ENCODE peak calls at places on chromosomes 4 and X, in ten cellular contexts. C is Karpas-422, Y is endodermal cell, T is mesenchymal stem cell, M is HCT116, V is mammary epithelial cell, O is fibroblast of lung, K is adipocyte, E is colonic mucosa, N is PC-3. X is an unnamed sample.
A peak's percentile ranks its signal among the peaks of the same experiment; 100 is the strongest.

GRCh38 chr4:11439836-11440235 is 11.1 kb upstream of the HS3ST1 start:
- DNase-seq in C (no peak), Y (no peak), T (no peak), M (no peak), V (no peak), O (no peak), K (no peak), E (no peak), N (no peak), X (no peak)

GRCh38 chr4:4457803-4458550 is 71.1 kb downstream of the NSG1 start:
- DNase-seq in C (no peak), Y (no peak), T (peak; percentile 78), M (no peak), V (no peak), O (no peak), K (peak; percentile 29), E (no peak), N (no peak), X (no peak)

GRCh38 chr4:68865178-68865638 is 49.4 kb downstream of the UGT2B10 start:
- DNase-seq in C (no peak), Y (no peak), T (no peak), M (no peak), V (no peak), O (no peak), K (no peak), E (no peak), N (peak; percentile 80), X (no peak)

GRCh38 chr4:177519481-177520270 is 77.4 kb upstream of the AGA start:
- DNase-seq in C (no peak), Y (no peak), T (no peak), M (no peak), V (no peak), O (no peak), K (peak; percentile 51), E (no peak), N (no peak), X (no peak)

GRCh38 chr4:3812211-3812934 is 46.2 kb downstream of the ADRA2C start:
- DNase-seq in C (no peak), Y (no peak), T (no peak), M (no peak), V (no peak), O (no peak), K (no peak), E (no peak), N (no peak), X (no peak)

GRCh38 chrX:123959281-123960063 is 2.0 kb upstream of the STAG2 start:
- DNase-seq in C (no peak), Y (no peak), T (peak; percentile 42), M (no peak), V (peak; percentile 28), O (peak; percentile 43), K (peak; percentile 53), E (peak; percentile 44), N (peak; percentile 43), X (no peak)

GRCh38 chrX:110188701-110189558 is 129.0 kb downstream of the AMMECR1 start:
- DNase-seq in C (no peak), Y (no peak), T (peak; percentile 79), M (no peak), V (no peak), O (no peak), K (no peak), E (no peak), N (no peak), X (no peak)

GRCh38 chr4:185542626-185543336 is 7.5 kb upstream of the PDLIM3 start:
- DNase-seq in C (no peak), Y (no peak), T (peak; percentile 79), M (no peak), V (no peak), O (peak; percentile 88), K (peak; percentile 28), E (peak; percentile 50), N (no peak), X (no peak)

GRCh38 chr4:139934336-139934735 is 219.6 kb downstream of the MAML3 start:
- DNase-seq in C (no peak), Y (no peak), T (no peak), M (no peak), V (no peak), O (peak; percentile 42), K (no peak), E (no peak), N (no peak), X (no peak)

DNA sequence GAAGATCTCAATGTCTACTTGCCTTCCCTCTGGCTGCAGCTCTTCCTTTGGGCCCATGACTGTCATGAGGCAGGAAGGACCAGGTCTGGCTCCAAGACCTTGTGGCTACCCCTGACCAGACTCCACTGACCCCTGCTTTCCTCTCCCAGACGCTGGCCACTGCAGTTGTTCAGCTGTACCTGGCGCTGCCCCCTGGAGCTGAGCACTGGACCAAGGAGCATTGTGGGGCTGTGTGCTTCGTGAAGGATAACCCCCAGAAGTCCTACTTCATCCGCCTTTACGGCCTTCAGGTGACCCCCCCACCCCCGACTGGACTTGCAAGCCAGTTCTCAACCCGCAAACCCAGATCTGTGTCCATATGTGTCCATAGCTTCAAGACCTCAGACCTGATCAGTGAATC is 535 bp downstream of the WAS start:
- DNase-seq in C (no peak), Y (no peak), T (no peak), M (no peak), V (no peak), O (no peak), K (no peak), E (no peak), N (no peak), X (no peak)
- H3K4me3 ChIP-seq in C (peak overlapping the region; percentile 64), Y (no peak overlapping the region), T (no peak overlapping the region), M (no peak overlapping the region), V (no peak overlapping the region), O (no peak overlapping the region), K (no peak overlapping the region), E (peak overlapping the region; percentile 11), N (no peak overlapping the region), X (no peak overlapping the region)

DNA sequence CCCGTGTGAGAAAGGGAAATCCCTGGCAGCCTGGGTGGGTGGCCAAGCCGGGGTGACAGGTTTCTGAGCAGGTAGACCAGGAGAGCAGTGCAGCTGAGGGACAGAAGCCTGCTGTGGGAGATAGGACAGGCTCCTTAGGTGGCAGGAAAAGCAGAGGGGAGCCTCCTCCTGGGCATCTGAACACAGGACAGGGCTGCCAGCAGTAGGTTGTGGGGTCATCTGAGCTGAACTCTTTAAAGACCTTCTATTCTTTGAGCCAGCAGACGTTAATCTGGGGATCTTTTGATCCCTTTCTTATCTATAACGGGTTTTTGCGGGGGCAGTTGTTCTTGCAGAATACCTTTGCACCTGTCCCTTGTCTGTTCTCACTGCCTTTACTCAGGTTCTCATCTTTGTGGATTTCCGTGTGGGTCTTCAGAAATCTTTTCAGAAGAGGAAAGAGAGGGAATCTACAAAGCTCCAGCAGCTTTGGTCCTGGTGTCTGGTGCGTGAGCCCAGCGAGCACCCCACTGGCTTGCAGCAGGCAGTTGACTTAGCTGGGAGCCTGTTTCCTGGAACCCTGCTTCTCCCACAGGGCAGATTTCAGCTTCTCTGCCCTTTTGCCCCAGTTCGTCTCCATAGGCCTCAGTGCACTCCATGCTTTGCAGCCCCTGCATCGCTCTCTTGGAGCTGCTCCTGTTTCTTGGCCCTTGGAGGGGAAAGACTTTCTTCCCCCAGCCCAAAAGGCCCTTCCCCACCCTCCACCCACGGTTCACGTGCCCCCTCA is 35.8 kb upstream of the TADA2B start:
- DNase-seq in C (no peak), Y (peak; percentile 72), T (no peak), M (no peak), V (no peak), O (no peak), K (no peak), E (no peak), N (no peak), X (no peak)
- H3K9ac ChIP-seq in C (no peak overlapping the region), Y (peak overlapping the region; percentile 47), T (no peak overlapping the region), M (no peak overlapping the region), V (no peak overlapping the region), O (no peak overlapping the region), K (no peak overlapping the region), E (no peak overlapping the region), N (no peak overlapping the region), X (no peak overlapping the region)

GRCh38 chr4:211033-211511 is 86.8 kb downstream of the ZNF718 start:
- DNase-seq in C (peak; percentile 65), Y (no peak), T (no peak), M (no peak), V (no peak), O (no peak), K (no peak), E (no peak), N (no peak), X (no peak)

GRCh38 chr4:217891-218290 is 87.4 kb downstream of the ZNF732 start:
- DNase-seq in C (no peak), Y (no peak), T (no peak), M (no peak), V (no peak), O (no peak), K (no peak), E (no peak), N (no peak), X (no peak)

GRCh38 chr4:213971-214370 is 89.7 kb downstream of the ZNF718 start:
- DNase-seq in C (no peak), Y (no peak), T (no peak), M (no peak), V (peak; percentile 52), O (no peak), K (no peak), E (no peak), N (no peak), X (no peak)

DNA sequence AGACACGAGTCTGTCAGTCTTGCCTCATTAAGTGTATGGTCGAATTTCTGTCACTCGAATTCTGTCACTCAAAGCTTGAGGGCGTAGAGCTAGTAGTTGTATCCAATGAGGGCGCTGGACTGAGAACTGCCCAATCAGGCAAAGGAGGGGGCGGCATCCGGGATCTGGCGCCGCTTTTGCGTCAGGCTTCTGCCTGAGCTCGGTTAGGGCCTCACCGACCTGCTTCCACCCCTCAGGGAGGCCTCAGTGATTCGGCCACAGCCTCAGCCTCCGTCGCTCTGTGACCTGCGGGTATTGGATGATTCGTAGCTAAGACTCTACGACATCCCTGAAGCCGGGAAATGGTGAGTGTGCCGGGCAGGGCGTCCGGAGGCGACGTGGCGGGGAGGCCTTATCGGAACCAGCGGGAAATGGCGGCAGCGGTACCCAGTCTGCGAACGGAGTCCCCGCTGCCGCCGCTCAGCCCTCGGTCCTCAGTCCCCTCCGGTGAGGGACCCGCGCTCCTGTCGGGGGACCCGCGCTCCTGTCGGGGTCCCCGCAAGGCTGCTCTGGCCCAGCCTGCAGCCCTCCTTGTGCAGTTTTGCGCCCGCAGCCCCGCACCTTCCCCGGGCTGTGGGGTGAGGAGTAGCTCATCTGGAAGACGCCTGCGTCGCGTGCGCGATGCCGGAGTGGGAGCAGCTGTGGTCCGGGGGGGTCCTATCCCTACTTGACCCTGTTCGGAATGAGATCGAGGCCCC is 88.3 kb downstream of the ZNF718 start:
- DNase-seq in C (no peak), Y (no peak), T (peak; percentile 89), M (no peak), V (peak; percentile 77), O (peak; percentile 88), K (peak; percentile 78), E (peak; percentile 25), N (no peak), X (peak; percentile 90)
- H3K4me3 ChIP-seq in C (no peak overlapping the region), Y (peak overlapping the region; percentile 78), T (peak overlapping the region; percentile 64), M (no peak overlapping the region), V (peak overlapping the region; percentile 46), O (peak overlapping the region; percentile 71), K (peak overlapping the region; percentile 84), E (peak overlapping the region; percentile 36), N (no peak overlapping the region), X (peak overlapping the region; percentile 88)

DNA sequence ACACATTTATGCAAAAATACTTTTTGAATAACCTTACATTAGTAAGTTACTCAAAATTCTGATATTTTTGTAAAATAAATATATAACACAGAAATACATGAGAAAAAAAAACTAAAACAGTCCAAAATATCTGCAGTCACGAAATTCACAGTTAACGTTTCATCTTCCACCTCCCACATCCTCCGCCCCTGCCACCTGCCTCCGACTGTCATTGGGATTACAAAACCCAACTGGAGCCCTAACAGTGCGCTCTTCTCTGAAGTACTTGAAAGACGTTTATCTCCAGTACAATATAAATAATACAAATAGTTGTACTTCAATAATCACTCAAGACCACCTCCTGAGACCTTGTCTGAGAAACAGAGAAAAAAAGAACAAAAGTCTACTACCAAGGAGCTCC is 280.7 kb downstream of the PPP3CA start:
- DNase-seq in C (no peak), Y (no peak), T (no peak), M (no peak), V (no peak), O (no peak), K (no peak), E (no peak), N (no peak), X (no peak)
- H3K9ac ChIP-seq in C (no peak overlapping the region), Y (no peak overlapping the region), T (no peak overlapping the region), M (no peak overlapping the region), V (no peak overlapping the region), O (no peak overlapping the region), K (no peak overlapping the region), E (no peak overlapping the region), N (no peak overlapping the region), X (no peak overlapping the region)

X was measured in NT2/D1.